ENCODE peak calls at places on chromosome 14, in eight cellular contexts. H, X, O, M, P, V, N and B are unnamed samples. For H3K4me1, the result is how much of the 10 kb centered on the place peaks cover.

GRCh38 chr14:28243600-28243999 is 523.0 kb upstream of the FOXG1 start:
- DNase-seq in O (no peak), P (peak), N (no peak), X (peak), M (no peak), V (no peak), H (no peak), B (no peak)

GRCh38 chr14:65958664-65959562 is 527.3 kb upstream of the CCDC196 start:
- DNase-seq in H (no peak), X (peak), P (peak), V (no peak), M (no peak), N (peak), O (no peak), B (no peak)

GRCh38 chr14:104610749-104611310 is 6.3 kb upstream of the TMEM179 start:
- DNase-seq in O (no peak), V (no peak), M (no peak), X (no peak), H (no peak), P (no peak), N (no peak), B (no peak)

GRCh38 chr14:65840118-65840751 is 427.7 kb downstream of the FUT8 start:
- DNase-seq in N (no peak), H (no peak), X (no peak), O (no peak), V (no peak), M (no peak), P (no peak), B (no peak)

GRCh38 chr14:54695196-54695595 is 128.3 kb downstream of the SAMD4A start:
- DNase-seq in M (no peak), O (no peak), P (no peak), X (no peak), N (no peak), H (no peak), V (no peak), B (no peak)

GRCh38 chr14:105300542-105301102 is at the start of gene BRF1:
- DNase-seq in H (peak), N (peak), V (peak), O (peak), P (peak), M (peak), X (peak), B (peak)

GRCh38 chr14:63134801-63135200 is 69.4 kb upstream of the RHOJ start:
- DNase-seq in P (peak), X (peak), M (no peak), O (no peak), H (no peak), N (no peak), V (no peak), B (no peak)

GRCh38 chr14:80658155-80658554 is 283.4 kb downstream of the CEP128 start:
- DNase-seq in N (no peak), P (no peak), V (no peak), M (no peak), O (no peak), H (no peak), X (no peak), B (no peak)

GRCh38 chr14:99589031-99589441 is 15.0 kb downstream of the CCDC85C start:
- DNase-seq in O (no peak), V (no peak), M (no peak), H (no peak), P (no peak), X (no peak), N (no peak), B (no peak)

GRCh38 chr14:72544615-72545387 is 349.1 kb downstream of the DPF3 start:
- DNase-seq in X (no peak), V (no peak), N (no peak), P (peak), O (no peak), H (no peak), M (no peak), B (no peak)

GRCh38 chr14:101496779-101497420 is 64.4 kb upstream of the DIO3 start:
- DNase-seq in V (peak), N (no peak), H (peak), M (no peak), O (no peak), X (no peak), P (peak), B (no peak)

GRCh38 chr14:59317346-59317745 is 128.9 kb downstream of the DAAM1 start:
- DNase-seq in O (no peak), H (no peak), M (no peak), V (no peak), N (no peak), X (no peak), P (no peak), B (no peak)

GRCh38 chr14:63678538-63678937 is 36.9 kb upstream of the WDR89 start:
- DNase-seq in O (no peak), V (no peak), X (no peak), M (no peak), P (no peak), N (no peak), H (no peak), B (no peak)

GRCh38 chr14:32711103-32711680 is 227.5 kb upstream of the NPAS3 start:
- DNase-seq in H (no peak), P (peak), N (peak), X (peak), M (no peak), V (no peak), O (no peak), B (no peak)

GRCh38 chr14:103232338-103232808 is 101.7 kb upstream of the EIF5 start:
- DNase-seq in X (no peak), O (no peak), N (no peak), M (no peak), V (no peak), H (peak), P (peak), B (no peak)

GRCh38 chr14:53034036-53034435 is 83.2 kb upstream of the FERMT2 start:
- DNase-seq in P (no peak), N (no peak), V (no peak), X (no peak), M (no peak), O (no peak), H (no peak), B (no peak)

GRCh38 chr14:72476657-72477499 is 417.0 kb downstream of the DPF3 start:
- DNase-seq in X (peak), P (no peak), N (peak), O (peak), H (peak), V (no peak), M (no peak), B (peak)

GRCh38 chr14:103762547-103762946 is 46.9 kb downstream of the ZFYVE21 start:
- DNase-seq in O (no peak), N (no peak), V (no peak), H (no peak), X (no peak), P (no peak), M (no peak), B (no peak)

GRCh38 chr14:65444230-65444629 is 31.7 kb downstream of the FUT8 start:
- DNase-seq in V (no peak), O (no peak), X (no peak), N (no peak), P (no peak), M (no peak), H (no peak), B (no peak)

GRCh38 chr14:105472496-105472991 is 2.1 kb upstream of the CRIP2 start:
- DNase-seq in X (no peak), V (no peak), O (no peak), M (no peak), N (no peak), P (no peak), H (no peak), B (no peak)

GRCh38 chr14:100065161-100065871 is at the start of gene EVL:
- DNase-seq in N (peak), O (no peak), H (peak), P (no peak), V (peak), M (no peak), X (no peak), B (peak)

DNA sequence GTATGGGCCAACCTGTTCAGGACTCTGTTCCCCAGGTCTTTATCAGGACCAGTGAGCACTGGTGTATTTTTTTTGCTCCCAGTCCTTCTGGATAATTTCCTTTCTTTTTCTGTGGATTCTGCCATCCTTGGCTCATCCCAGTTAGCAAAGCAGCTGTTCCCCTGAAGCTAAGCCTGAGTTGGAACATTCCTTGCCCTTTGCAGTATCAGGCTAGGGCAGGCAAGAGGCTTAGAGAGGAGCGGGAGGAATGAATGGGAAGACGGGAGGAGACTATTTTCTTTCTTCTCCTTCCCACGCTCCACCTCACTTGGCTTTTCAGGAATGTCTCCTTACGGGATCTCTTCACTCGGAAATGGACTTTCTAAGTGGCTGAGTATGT is 29.2 kb downstream of the ERG28 start:
- DNase-seq in H (no peak), M (no peak), V (no peak), X (peak), N (no peak), P (peak), O (no peak), B (no peak)
- H3K4me3 ChIP-seq in H (no peak), M (no peak), V (no peak), X (no peak), N (no peak), P (no peak), O (no peak), B (no peak)

DNA sequence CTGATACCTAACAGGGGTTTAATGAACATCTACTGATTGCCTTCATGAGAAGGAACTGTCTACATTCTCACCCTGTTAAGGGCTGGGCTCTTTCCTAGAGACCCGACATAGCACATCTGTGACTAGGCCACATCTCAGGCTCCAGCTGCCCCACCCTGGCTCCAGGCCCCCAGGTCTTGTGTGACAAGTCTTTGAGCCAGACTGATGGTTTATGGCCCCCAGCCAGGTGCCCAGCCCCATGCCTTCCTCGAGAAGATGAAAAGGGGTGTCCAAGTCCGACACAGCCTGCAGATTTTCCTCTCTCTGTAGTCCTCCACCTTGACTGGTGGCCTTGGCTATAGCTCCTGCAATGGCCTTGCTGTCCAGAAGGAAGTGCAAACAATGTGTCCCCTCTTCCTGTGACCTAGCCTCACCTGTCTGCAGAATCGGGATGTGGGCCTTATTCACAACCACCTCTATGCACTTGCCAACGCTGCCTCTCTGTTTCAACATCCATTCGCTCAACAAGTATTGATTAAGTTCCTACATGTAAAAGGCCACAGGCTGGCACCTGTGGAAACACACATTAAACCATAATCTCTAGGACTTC is 4.2 kb downstream of the ACTN1 start:
- DNase-seq in X (no peak), M (no peak), H (no peak), O (no peak), V (no peak), N (no peak), P (no peak), B (no peak)
- H3K4me1 ChIP-seq in X (half or more), M (half or more), H (half or more), O (half or more), V (half or more), N (half or more), P (under half), B (under half)

DNA sequence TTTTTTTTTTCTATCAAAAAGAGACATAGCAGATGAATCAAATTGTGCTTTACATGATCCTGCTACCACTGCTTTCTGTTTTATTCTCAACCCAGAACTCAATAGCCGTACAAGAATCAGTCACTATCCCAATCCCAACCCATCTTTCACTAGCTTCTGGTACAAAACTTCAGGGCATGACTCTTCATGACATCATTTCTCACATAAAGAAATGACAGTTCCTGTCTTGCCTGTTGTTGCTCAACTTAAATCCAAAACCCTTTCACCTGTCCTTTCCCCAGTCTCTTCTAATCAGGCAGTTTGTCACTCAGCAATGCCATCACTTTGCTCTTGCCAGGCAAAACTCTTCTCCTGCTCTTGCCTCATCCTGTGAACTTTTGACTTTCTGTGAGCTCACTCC is 962.8 kb downstream of the GALC start:
- DNase-seq in N (no peak), M (no peak), V (no peak), P (no peak), O (no peak), X (no peak), H (no peak), B (no peak)
- H3K4me3 ChIP-seq in N (no peak), M (no peak), V (no peak), P (no peak), O (no peak), X (no peak), H (no peak), B (no peak)

GRCh38 chr14:75046275-75046674 is 5.0 kb downstream of the MLH3 start:
- DNase-seq in N (no peak), P (no peak), V (no peak), H (no peak), X (no peak), M (no peak), O (no peak), B (no peak)
- H3K4me1 ChIP-seq in N (under half), P (under half), V (under half), H (half or more), X (under half), M (half or more), O (under half), B (under half)

DNA sequence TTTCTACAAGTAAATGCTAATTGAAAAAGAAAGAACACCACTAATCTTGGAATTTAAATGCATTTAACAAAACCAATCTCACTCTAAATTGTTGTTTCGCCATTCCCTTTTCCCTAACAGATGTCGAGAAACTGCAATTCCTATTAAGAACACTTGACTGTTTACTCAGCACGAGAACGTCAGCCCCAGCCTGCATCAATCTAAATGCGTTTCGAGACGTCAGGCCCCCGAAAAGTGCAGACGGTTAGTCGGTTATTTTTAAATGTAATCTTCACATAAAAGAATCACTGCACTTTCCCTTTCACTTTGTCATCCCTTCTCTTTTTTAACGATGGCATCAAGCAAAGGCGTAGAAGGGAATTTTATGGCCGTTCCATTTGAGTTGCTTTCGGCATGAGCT is 837.6 kb downstream of the VRK1 start:
- DNase-seq in V (no peak), P (peak), N (peak), H (no peak), O (no peak), M (no peak), X (no peak), B (no peak)
- H3K4me3 ChIP-seq in V (no peak), P (no peak), N (no peak), H (peak), O (no peak), M (peak), X (no peak), B (no peak)

GRCh38 chr14:50000215-50001145 is 107.6 kb downstream of the ARF6 start:
- DNase-seq in O (no peak), P (peak), V (no peak), H (peak), X (peak), N (peak), M (no peak), B (peak)
- H3K4me1 ChIP-seq in O (half or more), P (under half), V (under half), H (half or more), X (half or more), N (half or more), M (under half), B (under half)

GRCh38 chr14:92653162-92653651 is 95.2 kb downstream of the LGMN start:
- DNase-seq in X (no peak), N (no peak), M (no peak), V (no peak), P (no peak), H (no peak), O (no peak), B (no peak)

GRCh38 chr14:92655372-92655771 is 93.1 kb downstream of the LGMN start:
- DNase-seq in X (no peak), O (no peak), P (no peak), H (no peak), V (no peak), N (no peak), M (no peak), B (no peak)

GRCh38 chr14:92655802-92656201 is 92.6 kb downstream of the LGMN start:
- DNase-seq in P (no peak), X (no peak), V (no peak), H (no peak), O (no peak), M (no peak), N (no peak), B (no peak)

GRCh38 chr14:92652413-92653151 is 95.8 kb downstream of the LGMN start:
- DNase-seq in H (no peak), M (no peak), X (no peak), N (no peak), O (no peak), V (no peak), P (no peak), B (no peak)

DNA sequence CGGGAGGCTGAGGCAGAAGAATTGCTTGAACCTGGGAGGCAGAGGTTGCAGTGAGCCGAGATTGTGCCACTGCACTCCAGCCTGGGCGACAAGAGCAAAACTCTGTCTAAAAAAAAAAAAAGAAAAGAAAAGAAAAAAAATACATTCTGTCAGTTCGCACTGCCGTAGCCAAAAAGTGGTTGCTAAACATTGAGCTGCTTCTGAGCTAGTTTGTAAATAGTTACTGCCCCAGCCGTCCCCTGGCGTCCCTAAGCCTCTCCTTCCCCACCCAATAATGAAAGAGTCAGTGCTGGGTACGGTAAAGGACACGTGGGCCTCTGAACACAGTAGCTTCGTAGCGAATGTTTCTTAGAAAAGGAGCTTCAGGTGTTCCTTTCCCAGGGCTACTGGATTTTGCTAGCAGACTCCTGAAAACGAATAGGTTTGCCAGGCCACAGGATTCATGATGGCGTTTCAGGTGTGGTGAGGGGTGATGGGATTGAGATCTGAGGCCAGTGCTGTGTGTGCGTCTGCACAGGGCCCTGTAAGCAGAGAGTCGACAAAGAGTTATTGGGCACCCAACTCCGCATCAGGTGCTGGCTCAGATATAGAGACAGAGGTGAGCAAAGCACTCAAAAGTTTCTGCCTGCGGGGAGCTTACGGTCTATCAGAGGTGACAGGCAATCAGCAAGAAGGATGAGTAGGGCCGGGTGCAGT is 94.1 kb downstream of the LGMN start:
- DNase-seq in P (no peak), X (no peak), M (no peak), O (no peak), V (no peak), H (no peak), N (no peak), B (no peak)
- H3K4me3 ChIP-seq in P (no peak), X (no peak), M (peak), O (no peak), V (no peak), H (no peak), N (no peak), B (peak)

GRCh38 chr14:92558319-92558718 is 44.7 kb downstream of the RIN3 start:
- DNase-seq in O (no peak), V (no peak), P (no peak), N (no peak), M (no peak), X (no peak), H (no peak), B (no peak)
- H3K4me1 ChIP-seq in O (under half), V (under half), P (under half), N (under half), M (under half), X (under half), H (under half), B (under half)

DNA sequence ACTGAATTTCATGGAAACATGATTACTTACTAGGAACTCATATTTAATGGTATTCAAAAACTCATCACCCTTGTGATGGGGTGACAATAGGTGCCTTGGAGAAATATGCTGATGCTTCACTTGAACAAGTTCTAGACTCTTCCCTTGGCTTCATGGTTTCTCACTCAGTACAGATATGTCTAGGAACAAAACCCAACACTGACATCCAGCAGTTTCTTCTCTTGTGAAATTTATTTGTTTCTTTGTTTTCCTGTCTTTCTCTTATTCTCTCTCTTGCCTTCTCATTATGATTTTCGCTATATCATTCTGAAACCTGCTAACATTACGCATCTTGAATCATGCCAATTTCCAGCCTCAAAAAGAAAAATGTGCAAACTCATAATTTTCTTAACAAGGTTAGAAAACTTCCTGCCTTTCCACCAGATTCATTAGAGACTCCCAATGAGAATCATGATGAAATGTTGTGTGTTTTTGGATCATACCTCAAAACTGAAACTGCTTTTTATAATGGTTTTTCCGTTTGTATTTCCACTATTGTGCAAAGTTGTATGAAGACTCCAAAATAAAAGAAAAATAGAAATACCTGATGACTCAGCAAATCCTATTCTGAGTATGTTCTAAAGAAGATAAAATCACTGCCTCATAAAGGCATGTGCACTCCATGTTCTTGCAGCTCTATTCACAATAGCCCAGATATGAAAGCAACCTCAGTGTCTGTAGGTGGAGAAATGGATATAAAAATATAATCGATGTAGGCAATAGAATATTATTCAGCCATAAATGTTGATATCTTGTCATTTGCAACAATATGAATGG is 1021.6 kb downstream of the TMEM121 start:
- DNase-seq in X (no peak), H (no peak), P (no peak), M (no peak), O (no peak), V (no peak), N (no peak), B (no peak)
- H3K4me3 ChIP-seq in X (no peak), H (no peak), P (no peak), M (no peak), O (no peak), V (no peak), N (no peak), B (no peak)

DNA sequence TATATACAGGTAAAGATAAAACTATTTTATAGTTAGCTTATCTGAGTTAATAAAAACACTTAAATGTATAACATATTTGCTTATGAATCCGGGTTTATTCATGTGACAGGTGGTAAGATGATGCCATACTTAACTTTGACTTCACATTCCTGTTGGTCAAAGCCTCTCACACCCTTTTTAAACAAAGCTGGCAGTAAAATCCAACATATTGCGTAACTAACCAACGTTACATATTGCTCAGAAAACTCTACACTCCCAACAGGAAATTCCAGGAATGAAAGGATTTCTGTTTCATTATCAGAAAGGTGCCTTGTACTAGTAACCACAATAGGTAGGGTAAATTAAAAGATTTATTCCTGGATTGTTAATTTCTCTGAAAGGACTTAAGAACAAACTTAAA is 23.7 kb upstream of the CATSPERB start:
- DNase-seq in N (no peak), V (no peak), O (peak), M (no peak), P (no peak), H (no peak), X (peak), B (no peak)
- H3K4me1 ChIP-seq in N (under half), V (under half), O (under half), M (under half), P (under half), H (under half), X (under half), B (under half)